ENCODE peak calls at places on chromosomes 12 and 14, in seven cellular contexts. R, O, J, Q, S, G and C are unnamed samples.

GRCh38 chr14:21105095-21105494 is 4.2 kb downstream of the TMEM253 start:
- DNase-seq in R (no peak), O (no peak), J (no peak), Q (no peak), S (no peak), G (no peak), C (no peak)

GRCh38 chr14:91140672-91141071 is 26.8 kb downstream of the DGLUCY start:
- DNase-seq in R (peak), O (peak), J (no peak), Q (no peak), S (peak), G (no peak), C (peak)

GRCh38 chr14:81686512-81686911 is 152.9 kb upstream of the SEL1L start:
- DNase-seq in R (no peak), O (no peak), J (no peak), Q (no peak), S (no peak), G (no peak), C (no peak)

GRCh38 chr12:120342156-120342555 is 14.6 kb upstream of the PLA2G1B start:
- DNase-seq in R (no peak), O (no peak), J (no peak), Q (no peak), S (no peak), G (no peak), C (no peak)

GRCh38 chr14:67385618-67386017 is 25.5 kb downstream of the EIF2S1 start:
- DNase-seq in R (no peak), O (no peak), J (no peak), Q (no peak), S (peak), G (no peak), C (no peak)

GRCh38 chr12:40446385-40446784 is 221.6 kb downstream of the LRRK2 start:
- DNase-seq in R (peak), O (peak), J (no peak), Q (no peak), S (peak), G (no peak), C (peak)

GRCh38 chr12:31650927-31651326 is 8.6 kb upstream of the ETFBKMT start:
- DNase-seq in R (no peak), O (peak), J (no peak), Q (no peak), S (no peak), G (no peak), C (no peak)

GRCh38 chr12:11630046-11630706 is 19.3 kb upstream of the ETV6 start:
- DNase-seq in R (no peak), O (no peak), J (no peak), Q (no peak), S (no peak), G (no peak), C (no peak)

GRCh38 chr14:57057803-57058202 is 210.9 kb downstream of the EXOC5 start:
- DNase-seq in R (no peak), O (no peak), J (no peak), Q (no peak), S (no peak), G (no peak), C (no peak)

GRCh38 chr12:12036901-12037300 is 33.8 kb upstream of the BCL2L14 start:
- DNase-seq in R (no peak), O (no peak), J (no peak), Q (no peak), S (no peak), G (no peak), C (no peak)

GRCh38 chr12:3378655-3379054 is 112.3 kb upstream of the PRMT8 start:
- DNase-seq in R (no peak), O (no peak), J (no peak), Q (no peak), S (no peak), G (peak), C (no peak)

GRCh38 chr12:53727310-53728041 is at the start of gene CALCOCO1:
- DNase-seq in R (peak), O (peak), J (no peak), Q (peak), S (peak), G (peak), C (peak)

GRCh38 chr12:53728206-53728605 is 954 bp upstream of the CALCOCO1 start:
- DNase-seq in R (no peak), O (no peak), J (no peak), Q (no peak), S (no peak), G (no peak), C (no peak)

GRCh38 chr12:53726946-53727309 is 324 bp downstream of the CALCOCO1 start:
- DNase-seq in R (no peak), O (peak), J (no peak), Q (no peak), S (peak), G (no peak), C (peak)

GRCh38 chr12:53725824-53726223 is 1.4 kb downstream of the CALCOCO1 start:
- DNase-seq in R (no peak), O (peak), J (no peak), Q (no peak), S (peak), G (no peak), C (no peak)

GRCh38 chr12:53726342-53726741 is 910 bp downstream of the CALCOCO1 start:
- DNase-seq in R (peak), O (no peak), J (no peak), Q (no peak), S (no peak), G (no peak), C (no peak)
- TF ChIP-seq CTCF in R (no peak), O (no peak), J (no peak), Q (no peak), S (no peak), G (no peak), C (no peak)

GRCh38 chr14:39467889-39468524 is 35.8 kb upstream of the FBXO33 start:
- DNase-seq in R (peak), O (peak), J (no peak), Q (no peak), S (no peak), G (no peak), C (peak)

GRCh38 chr14:39472078-39472477 is 39.8 kb upstream of the FBXO33 start:
- DNase-seq in R (no peak), O (no peak), J (no peak), Q (no peak), S (no peak), G (no peak), C (no peak)

GRCh38 chr14:39474416-39474911 is 42.2 kb upstream of the FBXO33 start:
- DNase-seq in R (peak), O (no peak), J (no peak), Q (no peak), S (no peak), G (no peak), C (peak)

GRCh38 chr14:39469094-39469710 is 37.0 kb upstream of the FBXO33 start:
- DNase-seq in R (peak), O (peak), J (no peak), Q (no peak), S (no peak), G (no peak), C (no peak)
- TF ChIP-seq CTCF in R (peak), O (no peak), J (no peak), Q (no peak), S (no peak), G (no peak), C (peak)

GRCh38 chr12:122948605-122949004 is 17.7 kb downstream of the ABCB9 start:
- DNase-seq in R (no peak), O (no peak), J (no peak), Q (no peak), S (no peak), G (no peak), C (no peak)

GRCh38 chr12:122947352-122947792 is 18.9 kb downstream of the ABCB9 start:
- DNase-seq in R (no peak), O (no peak), J (no peak), Q (peak), S (no peak), G (peak), C (no peak)

GRCh38 chr12:122945047-122945592 is 21.1 kb downstream of the ABCB9 start:
- DNase-seq in R (no peak), O (no peak), J (no peak), Q (no peak), S (no peak), G (no peak), C (no peak)

GRCh38 chr12:122944588-122944987 is 21.7 kb downstream of the ABCB9 start:
- DNase-seq in R (peak), O (peak), J (no peak), Q (no peak), S (peak), G (no peak), C (peak)

DNA sequence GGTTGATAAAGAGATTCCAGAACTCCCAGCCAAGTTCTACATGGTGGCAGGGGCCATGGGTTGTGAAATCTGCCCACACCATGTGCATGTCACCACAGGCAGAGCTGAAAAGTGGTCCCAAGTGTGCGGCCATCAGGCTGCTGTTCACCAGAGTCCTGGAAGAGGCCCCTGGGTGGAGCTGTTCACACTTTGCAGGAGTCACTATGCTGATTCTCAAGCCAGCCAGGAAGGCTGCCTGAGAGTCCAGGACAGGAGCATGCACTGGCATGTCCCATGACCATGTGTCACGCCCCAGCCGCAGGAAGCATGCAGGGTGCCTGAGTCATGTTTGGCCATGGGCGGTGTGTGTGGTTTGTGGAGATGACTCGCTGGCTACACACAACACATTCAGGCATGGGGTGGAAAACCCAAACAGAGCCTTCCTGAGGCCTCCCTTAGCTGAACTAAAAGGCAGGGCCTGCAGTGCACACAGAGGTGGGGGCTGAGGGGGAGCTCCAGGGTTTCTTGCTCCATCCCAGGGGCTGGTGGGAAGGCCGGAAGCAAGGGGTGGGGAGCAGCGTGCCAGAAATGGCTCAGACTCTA is 19.5 kb downstream of the ABCB9 start:
- DNase-seq in R (peak), O (peak), J (peak), Q (peak), S (peak), G (peak), C (peak)
- TF ChIP-seq CTCF in R (peak), O (peak), J (peak), Q (no peak), S (peak), G (no peak), C (peak)

GRCh38 chr14:75781096-75781495 is 120.0 kb downstream of the TTLL5 start:
- DNase-seq in R (no peak), O (no peak), J (no peak), Q (no peak), S (peak), G (no peak), C (no peak)

GRCh38 chr14:75783602-75784313 is 122.7 kb downstream of the TTLL5 start:
- DNase-seq in R (no peak), O (no peak), J (no peak), Q (no peak), S (no peak), G (no peak), C (no peak)

GRCh38 chr14:75784314-75784686 is 123.3 kb downstream of the TTLL5 start:
- DNase-seq in R (no peak), O (no peak), J (no peak), Q (no peak), S (no peak), G (no peak), C (no peak)

DNA sequence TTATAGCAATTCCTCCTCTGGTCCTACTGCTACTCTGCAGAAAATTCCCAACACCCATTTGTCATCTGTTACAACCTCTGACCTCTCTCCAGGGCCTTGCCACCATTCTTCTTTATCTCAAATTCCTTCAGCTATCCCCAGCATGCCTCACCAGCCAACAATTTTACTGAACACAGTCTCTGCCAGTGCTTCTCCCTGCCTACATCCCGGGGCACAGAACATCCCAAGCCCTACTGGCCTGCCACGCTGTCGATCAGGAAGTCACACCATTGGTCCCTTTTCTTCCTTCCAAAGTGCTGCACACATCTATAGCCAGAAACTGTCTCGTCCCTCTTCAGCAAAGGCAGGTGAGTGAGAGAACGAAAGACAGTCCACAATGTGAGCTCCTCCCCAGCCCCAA is 122.1 kb downstream of the TTLL5 start:
- DNase-seq in R (no peak), O (no peak), J (no peak), Q (no peak), S (no peak), G (no peak), C (no peak)
- TF ChIP-seq CTCF in R (no peak), O (no peak), J (no peak), Q (no peak), S (no peak), G (no peak), C (no peak)

DNA sequence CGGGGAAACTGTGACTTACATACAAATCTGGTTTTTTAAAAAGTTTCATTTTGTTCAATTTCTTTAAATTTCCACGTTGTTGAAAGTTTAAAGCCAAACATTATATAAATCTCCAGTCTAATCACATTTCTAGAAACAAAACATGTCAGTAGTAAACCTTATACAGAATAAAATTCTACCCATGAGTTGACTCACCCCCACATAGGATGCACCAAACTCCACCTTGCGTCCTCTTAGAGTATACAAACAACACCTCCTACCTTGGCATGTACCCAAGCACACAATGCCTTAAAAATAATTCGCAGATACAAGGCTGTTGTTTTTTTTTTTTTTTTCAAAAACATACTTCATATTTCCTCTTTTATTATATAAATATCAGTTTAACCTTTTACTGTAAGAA is 3.4 kb downstream of the FBXL14 start:
- DNase-seq in R (no peak), O (peak), J (no peak), Q (no peak), S (peak), G (no peak), C (peak)
- TF ChIP-seq CTCF in R (no peak), O (no peak), J (no peak), Q (no peak), S (no peak), G (no peak), C (peak)

GRCh38 chr12:42588981-42589464 is 523 bp downstream of the PRICKLE1 start:
- DNase-seq in R (no peak), O (peak), J (no peak), Q (peak), S (peak), G (peak), C (peak)
- TF ChIP-seq CTCF in R (peak), O (peak), J (peak), Q (peak), S (peak), G (peak), C (peak)